ENCODE peak calls at places on chromosomes 2 and 18, in five cellular contexts. Q is WTC11, T is A549, N is endothelial cell of umbilical vein, M is GM12878. H is an unnamed sample.

GRCh38 chr18:14074187-14074586 is 58.0 kb downstream of the ZNF519 start:
- DNase-seq in Q (peak), T (peak), N (no peak), M (no peak), H (peak)

GRCh38 chr2:180040146-180040925 is 33.2 kb upstream of the CWC22 start:
- DNase-seq in Q (no peak), T (no peak), N (no peak), M (no peak), H (no peak)

GRCh38 chr18:69935319-69936190 is 12.1 kb downstream of the CD226 start:
- DNase-seq in Q (no peak), T (no peak), N (no peak), M (peak), H (no peak)

GRCh38 chr18:75896865-75897264 is 469.4 kb upstream of the SMIM21 start:
- DNase-seq in Q (no peak), T (peak), N (no peak), M (no peak), H (no peak)

GRCh38 chr2:160220545-160221009 is 20.5 kb upstream of the ITGB6 start:
- DNase-seq in Q (no peak), T (no peak), N (no peak), M (no peak), H (no peak)

GRCh38 chr2:97735161-97735561 is 21.8 kb downstream of the ZAP70 start:
- DNase-seq in Q (no peak), T (no peak), N (no peak), M (no peak), H (no peak)

GRCh38 chr2:76391663-76392062 is 680.9 kb upstream of the GCFC2 start:
- DNase-seq in Q (no peak), T (no peak), N (no peak), M (no peak), H (no peak)

GRCh38 chr2:113376935-113377445 is 60.5 kb upstream of the ZNG1B start:
- DNase-seq in Q (no peak), T (no peak), N (no peak), M (peak), H (no peak)

GRCh38 chr2:62586981-62587380 is 81.0 kb upstream of the TMEM17 start:
- DNase-seq in Q (no peak), T (no peak), N (no peak), M (peak), H (no peak)

GRCh38 chr2:149313512-149313972 is 16.8 kb upstream of the LYPD6 start:
- DNase-seq in Q (peak), T (peak), N (peak), M (peak), H (peak)

GRCh38 chr2:200862532-200863000 is 1.9 kb downstream of the CLK1 start:
- DNase-seq in Q (no peak), T (peak), N (peak), M (peak), H (peak)

GRCh38 chr2:149908731-149909690 is 321.4 kb upstream of the MMADHC start:
- DNase-seq in Q (no peak), T (no peak), N (no peak), M (no peak), H (no peak)

GRCh38 chr18:33871363-33872025 is 293.5 kb downstream of the ASXL3 start:
- DNase-seq in Q (no peak), T (no peak), N (no peak), M (no peak), H (peak)

GRCh38 chr2:198282061-198282460 is 477.7 kb downstream of the PLCL1 start:
- DNase-seq in Q (no peak), T (no peak), N (no peak), M (no peak), H (no peak)

GRCh38 chr2:24702800-24703199 is 90.4 kb downstream of the PTRHD1 start:
- DNase-seq in Q (no peak), T (peak), N (peak), M (no peak), H (no peak)

GRCh38 chr2:43846140-43846793 is 7.5 kb downstream of the ABCG8 start:
- DNase-seq in Q (no peak), T (no peak), N (no peak), M (no peak), H (no peak)

GRCh38 chr2:211085056-211085680 is 528.8 kb downstream of the CPS1 start:
- DNase-seq in Q (no peak), T (peak), N (peak), M (no peak), H (peak)

GRCh38 chr2:102142829-102143449 is 393 bp downstream of the IL1R1 start:
- DNase-seq in Q (peak), T (peak), N (no peak), M (no peak), H (peak)

GRCh38 chr2:219522111-219523030 is 8.1 kb downstream of the ASIC4 start:
- DNase-seq in Q (peak), T (no peak), N (no peak), M (no peak), H (no peak)

GRCh38 chr18:8548186-8548585 is 61.1 kb upstream of the RAB12 start:
- DNase-seq in Q (no peak), T (no peak), N (no peak), M (no peak), H (no peak)

GRCh38 chr2:240786871-240787311 is 33.1 kb downstream of the KIF1A start:
- DNase-seq in Q (no peak), T (no peak), N (no peak), M (no peak), H (no peak)

GRCh38 chr2:240789051-240789453 is 31.0 kb downstream of the KIF1A start:
- DNase-seq in Q (no peak), T (no peak), N (no peak), M (no peak), H (no peak)

GRCh38 chr2:240789501-240790369 is 30.3 kb downstream of the KIF1A start:
- DNase-seq in Q (no peak), T (no peak), N (no peak), M (peak), H (no peak)

GRCh38 chr2:240787521-240788472 is 32.2 kb downstream of the KIF1A start:
- DNase-seq in Q (no peak), T (no peak), N (no peak), M (no peak), H (no peak)

GRCh38 chr2:240788482-240788881 is 31.5 kb downstream of the KIF1A start:
- DNase-seq in Q (no peak), T (no peak), N (no peak), M (no peak), H (no peak)
- TF ChIP-seq MAX in Q (no peak), T (no peak), N (no peak), M (no peak), H (no peak)

GRCh38 chr2:950627-950992 is at the start of gene SNTG2:
- DNase-seq in Q (peak), T (no peak), N (no peak), M (no peak), H (no peak)
- TF ChIP-seq MAX in Q (no peak), T (no peak), N (no peak), M (no peak), H (no peak)

GRCh38 chr2:42133771-42134195 is 35.4 kb upstream of the EML4 start:
- DNase-seq in Q (no peak), T (no peak), N (no peak), M (no peak), H (no peak)

GRCh38 chr2:42138163-42139016 is 30.8 kb upstream of the EML4 start:
- DNase-seq in Q (no peak), T (peak), N (peak), M (no peak), H (no peak)

GRCh38 chr2:42136832-42137821 is 32.0 kb upstream of the EML4 start:
- DNase-seq in Q (no peak), T (peak), N (no peak), M (no peak), H (no peak)

GRCh38 chr2:42132966-42133641 is 36.0 kb upstream of the EML4 start:
- DNase-seq in Q (peak), T (peak), N (peak), M (peak), H (peak)

DNA sequence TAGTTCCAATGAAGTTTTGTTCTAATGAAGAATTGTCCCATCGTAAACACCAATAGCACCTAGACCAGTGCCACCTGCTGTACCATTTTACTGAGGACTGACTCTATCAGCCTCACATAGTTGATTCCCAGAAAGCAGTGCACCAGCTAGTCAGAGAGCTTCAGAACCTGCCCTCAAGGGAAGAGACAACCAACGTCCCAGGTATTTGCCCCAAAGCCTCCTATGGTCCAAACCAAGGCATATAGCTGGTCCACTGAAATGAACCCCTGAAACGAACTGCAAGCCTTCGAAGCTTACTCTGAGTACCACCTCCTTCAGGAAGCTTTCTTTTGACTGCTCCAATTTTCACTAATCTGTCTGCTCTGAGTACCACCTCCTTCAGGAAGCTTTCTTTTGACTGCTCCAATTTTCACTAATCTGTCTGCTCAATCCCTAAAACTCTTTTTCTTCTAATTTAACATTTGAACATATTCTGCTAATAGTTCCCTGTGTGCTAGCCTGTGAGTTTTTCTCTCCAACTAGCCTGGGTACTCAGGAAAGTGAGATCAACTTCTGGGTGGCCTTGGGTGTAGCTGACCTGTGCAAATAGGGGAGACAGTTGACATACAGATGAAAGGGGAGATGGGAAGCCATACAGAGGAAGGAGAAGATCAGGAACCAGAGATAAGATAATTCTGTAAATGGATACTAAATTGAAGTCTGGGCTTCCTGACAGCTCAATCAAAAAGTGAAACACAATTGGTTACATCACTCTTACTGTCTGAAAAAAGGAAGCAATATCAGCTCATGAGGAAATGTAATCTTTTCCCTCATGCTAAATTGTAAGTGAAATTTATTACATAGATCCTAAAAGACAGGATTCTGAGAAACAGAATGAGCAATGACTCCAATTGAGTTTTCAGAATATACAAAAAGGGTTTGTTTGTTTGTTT is 33.5 kb upstream of the EML4 start:
- DNase-seq in Q (no peak), T (peak), N (no peak), M (no peak), H (peak)
- TF ChIP-seq MAX in Q (no peak), T (peak), N (no peak), M (no peak), H (no peak)

GRCh38 chr2:153386481-153386891 is 92.1 kb downstream of the RPRM start:
- DNase-seq in Q (no peak), T (no peak), N (no peak), M (no peak), H (no peak)
- TF ChIP-seq MAX in Q (no peak), T (no peak), N (no peak), M (no peak), H (no peak)

DNA sequence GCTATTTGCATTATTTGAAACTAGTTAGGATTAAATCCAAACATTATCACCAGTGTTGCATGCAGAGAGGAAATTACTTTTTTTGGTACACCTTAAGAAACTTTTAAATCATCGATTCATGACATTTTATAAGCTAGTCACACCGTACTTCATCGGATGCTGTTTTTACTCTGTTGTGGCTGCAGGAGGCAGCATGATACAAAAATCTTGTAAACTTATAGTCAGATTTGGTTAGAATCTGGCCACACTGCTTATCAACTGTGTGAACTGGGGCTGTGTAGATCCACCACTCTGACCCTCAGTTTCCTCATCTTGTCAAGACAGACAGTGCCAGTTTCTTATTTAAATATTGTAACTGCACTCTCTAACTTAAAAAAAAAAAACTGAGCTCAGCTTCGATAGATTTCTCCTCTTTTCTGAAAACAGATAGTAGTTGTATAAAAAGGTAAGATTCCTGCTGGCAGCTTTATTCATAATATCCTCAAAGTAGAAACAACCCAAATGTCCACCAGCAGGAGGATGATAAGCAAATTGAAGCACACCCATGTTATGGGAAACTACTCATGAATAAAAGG is 77.8 kb downstream of the RAPGEF4 start:
- DNase-seq in Q (no peak), T (peak), N (peak), M (no peak), H (peak)
- TF ChIP-seq MAX in Q (no peak), T (no peak), N (no peak), M (no peak), H (no peak)

DNA sequence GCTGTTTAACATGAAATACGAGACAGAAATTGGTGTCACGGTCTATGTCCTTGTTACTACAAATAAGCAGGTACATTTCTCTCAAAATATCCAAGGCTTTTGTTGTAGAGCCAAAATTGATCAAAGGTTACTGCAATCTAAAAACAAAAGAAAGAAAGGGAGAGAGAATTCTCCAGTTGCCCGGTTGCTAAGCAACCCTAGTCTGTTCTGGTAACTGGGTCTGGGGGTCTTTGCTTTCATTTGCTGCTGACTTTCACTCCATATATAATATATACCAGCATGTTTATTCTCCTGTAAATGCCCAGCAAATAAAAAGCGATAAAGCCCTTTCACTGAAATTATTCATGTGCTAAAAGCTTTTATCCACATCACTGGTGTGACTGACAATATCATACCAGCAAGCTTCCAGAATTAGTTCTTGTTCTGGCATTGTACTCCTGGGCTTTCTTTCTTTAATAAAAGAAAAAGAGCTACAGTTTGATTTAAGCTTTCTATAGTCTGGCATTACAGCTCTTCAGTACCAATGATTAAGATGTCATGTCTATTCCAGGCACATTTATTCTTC is 75.6 kb upstream of the ST8SIA3 start:
- DNase-seq in Q (no peak), T (no peak), N (no peak), M (no peak), H (no peak)
- TF ChIP-seq MAX in Q (no peak), T (no peak), N (no peak), M (no peak), H (no peak)

GRCh38 chr2:273338-273737 is 8.6 kb downstream of the ACP1 start:
- DNase-seq in Q (no peak), T (no peak), N (no peak), M (no peak), H (no peak)

GRCh38 chr2:271917-272316 is 7.2 kb downstream of the ACP1 start:
- DNase-seq in Q (no peak), T (no peak), N (no peak), M (no peak), H (no peak)

GRCh38 chr2:270861-271260 is 6.1 kb downstream of the ACP1 start:
- DNase-seq in Q (no peak), T (no peak), N (no peak), M (no peak), H (no peak)

GRCh38 chr2:275457-275856 is 10.7 kb downstream of the ACP1 start:
- DNase-seq in Q (no peak), T (no peak), N (no peak), M (peak), H (no peak)

GRCh38 chr2:274503-274902 is 9.8 kb downstream of the ACP1 start:
- DNase-seq in Q (peak), T (peak), N (no peak), M (no peak), H (no peak)
- TF ChIP-seq MAX in Q (no peak), T (no peak), N (no peak), M (no peak), H (no peak)

GRCh38 chr2:239312081-239312501 is 88.7 kb downstream of the HDAC4 start:
- DNase-seq in Q (no peak), T (no peak), N (no peak), M (no peak), H (no peak)

GRCh38 chr2:239312741-239313246 is 88.0 kb downstream of the HDAC4 start:
- DNase-seq in Q (no peak), T (no peak), N (no peak), M (no peak), H (no peak)

GRCh38 chr2:239309398-239310245 is 91.2 kb downstream of the HDAC4 start:
- DNase-seq in Q (no peak), T (no peak), N (no peak), M (no peak), H (no peak)

GRCh38 chr2:239310401-239311061 is 90.3 kb downstream of the HDAC4 start:
- DNase-seq in Q (no peak), T (no peak), N (no peak), M (no peak), H (no peak)

DNA sequence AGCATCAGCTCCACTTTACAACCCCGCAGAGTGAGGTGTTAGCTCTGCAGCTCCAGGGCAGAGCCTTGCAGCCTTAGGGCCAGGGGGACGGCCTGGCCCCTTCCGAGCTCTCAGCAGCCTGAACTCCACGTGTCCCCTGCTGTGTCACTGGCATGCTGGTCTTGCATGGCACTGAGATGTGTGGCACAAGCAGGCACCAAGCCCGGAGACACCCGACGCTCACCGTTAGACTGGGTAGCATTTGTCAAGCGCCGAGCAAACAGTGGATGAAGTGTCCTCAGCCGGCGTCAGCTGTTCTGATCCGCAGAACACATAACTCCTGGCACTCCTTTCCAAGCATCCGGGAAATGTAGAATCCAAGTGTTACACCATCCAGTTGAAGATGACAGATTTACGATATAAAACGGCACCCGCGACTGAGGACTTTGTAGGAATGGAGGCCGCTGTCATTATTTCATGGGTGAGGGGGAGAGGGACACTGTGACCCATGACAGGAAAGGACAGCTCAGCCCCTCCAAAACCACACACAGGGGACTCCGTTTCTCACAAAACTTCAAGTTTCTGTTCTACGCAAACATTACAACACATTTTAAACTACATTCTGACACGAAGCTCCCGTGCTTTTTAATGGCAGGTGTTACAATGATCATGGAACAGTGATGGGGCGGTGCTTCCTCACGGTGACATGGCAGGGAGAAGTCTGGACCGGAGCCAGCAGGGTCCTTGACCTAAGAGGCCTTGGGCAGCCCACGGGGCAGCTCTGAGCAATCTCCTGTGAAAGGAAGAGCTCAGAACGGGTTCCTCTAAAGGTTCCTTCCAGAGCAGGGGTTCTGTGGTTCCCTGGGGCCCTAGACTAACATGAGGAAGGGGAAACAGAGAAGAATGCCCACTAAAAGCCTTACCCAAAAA is 89.4 kb downstream of the HDAC4 start:
- DNase-seq in Q (no peak), T (no peak), N (no peak), M (no peak), H (no peak)
- TF ChIP-seq MAX in Q (no peak), T (no peak), N (no peak), M (no peak), H (no peak)

GRCh38 chr2:171846894-171847293 is 47.1 kb downstream of the SLC25A12 start:
- DNase-seq in Q (no peak), T (no peak), N (no peak), M (no peak), H (no peak)
- TF ChIP-seq MAX in Q (no peak), T (no peak), N (no peak), M (no peak), H (no peak)

GRCh38 chr2:241205086-241205485 is 16.6 kb downstream of the ANO7 start:
- DNase-seq in Q (no peak), T (no peak), N (no peak), M (no peak), H (no peak)

GRCh38 chr2:241209271-241209670 is 20.8 kb downstream of the ANO7 start:
- DNase-seq in Q (no peak), T (no peak), N (no peak), M (no peak), H (no peak)

GRCh38 chr2:241207641-241208040 is 19.2 kb downstream of the ANO7 start:
- DNase-seq in Q (no peak), T (no peak), N (no peak), M (no peak), H (no peak)

GRCh38 chr2:241208058-241208457 is 19.6 kb downstream of the ANO7 start:
- DNase-seq in Q (no peak), T (no peak), N (no peak), M (no peak), H (no peak)

GRCh38 chr2:241207151-241207550 is 18.7 kb downstream of the ANO7 start:
- DNase-seq in Q (no peak), T (no peak), N (no peak), M (no peak), H (no peak)
- TF ChIP-seq MAX in Q (no peak), T (no peak), N (no peak), M (no peak), H (no peak)

H was measured in NB4.